ENCODE peak calls at places on chromosomes 5 and 9, in seven cellular contexts. E, M, I, K, O, Q and A are unnamed samples.

GRCh38 chr9:134592018-134592818 is 49.4 kb upstream of the COL5A1 start:
- DNase-seq in E (no peak), M (no peak), I (peak; percentile 53), K (peak; percentile 35), O (peak; percentile 86), Q (no peak), A (peak; percentile 84)

GRCh38 chr9:111197251-111197650 is 132.8 kb downstream of the OR2K2 start:
- DNase-seq in E (no peak), M (no peak), I (no peak), K (no peak), O (no peak), Q (no peak), A (no peak)

GRCh38 chr9:37918665-37919165 is 14.8 kb upstream of the SLC25A51 start:
- DNase-seq in E (no peak), M (no peak), I (no peak), K (no peak), O (no peak), Q (peak; percentile 9), A (no peak)

GRCh38 chr5:170357853-170358497 is 31.2 kb downstream of the KCNMB1 start:
- DNase-seq in E (peak; percentile 76), M (no peak), I (no peak), K (no peak), O (peak; percentile 81), Q (no peak), A (peak; percentile 78)

GRCh38 chr5:135462304-135462703 is 10.2 kb upstream of the TIFAB start:
- DNase-seq in E (no peak), M (peak; percentile 97), I (peak; percentile 98), K (peak; percentile 59), O (peak; percentile 35), Q (peak; percentile 54), A (no peak)

GRCh38 chr9:112867275-112867991 is 23.2 kb downstream of the SLC46A2 start:
- DNase-seq in E (peak; percentile 85), M (peak; percentile 63), I (peak; percentile 95), K (no peak), O (no peak), Q (no peak), A (no peak)

GRCh38 chr9:114798793-114799427 is 6.9 kb downstream of the TNFSF15 start:
- DNase-seq in E (no peak), M (no peak), I (no peak), K (no peak), O (no peak), Q (no peak), A (no peak)

GRCh38 chr9:129143031-129143441 is 31.8 kb downstream of the PTPA start:
- DNase-seq in E (peak; percentile 88), M (peak; percentile 88), I (peak; percentile 94), K (peak; percentile 82), O (peak; percentile 96), Q (peak; percentile 85), A (peak; percentile 94)

GRCh38 chr9:84101892-84102632 is 121.5 kb downstream of the RMI1 start:
- DNase-seq in E (no peak), M (peak; percentile 37), I (no peak), K (no peak), O (no peak), Q (no peak), A (no peak)

GRCh38 chr5:64513492-64513891 is 7.7 kb downstream of the RGS7BP start:
- DNase-seq in E (no peak), M (no peak), I (no peak), K (no peak), O (no peak), Q (peak; percentile 41), A (no peak)

GRCh38 chr5:159310492-159310891 is 19.8 kb downstream of the IL12B start:
- DNase-seq in E (peak; percentile 59), M (peak; percentile 78), I (peak; percentile 53), K (peak; percentile 51), O (no peak), Q (no peak), A (no peak)

GRCh38 chr5:14447958-14448881 is 133.4 kb upstream of the OTULINL start:
- DNase-seq in E (no peak), M (no peak), I (no peak), K (no peak), O (no peak), Q (no peak), A (no peak)

GRCh38 chr5:151685749-151686672 is 704 bp downstream of the SPARC start:
- DNase-seq in E (no peak), M (peak; percentile 44), I (peak; percentile 64), K (no peak), O (no peak), Q (no peak), A (no peak)

GRCh38 chr5:158718738-158719505 is 380.8 kb downstream of the EBF1 start:
- DNase-seq in E (no peak), M (no peak), I (no peak), K (no peak), O (no peak), Q (no peak), A (no peak)

GRCh38 chr5:14850419-14851066 is 21.0 kb downstream of the ANKH start:
- DNase-seq in E (no peak), M (no peak), I (peak; percentile 62), K (no peak), O (no peak), Q (no peak), A (no peak)

GRCh38 chr9:75265525-75265972 is 177.2 kb downstream of the OSTF1 start:
- DNase-seq in E (peak; percentile 44), M (peak; percentile 80), I (peak; percentile 63), K (no peak), O (no peak), Q (no peak), A (no peak)

GRCh38 chr9:111937781-111938426 is 41.3 kb downstream of the UGCG start:
- DNase-seq in E (peak; percentile 54), M (no peak), I (no peak), K (peak; percentile 63), O (peak; percentile 79), Q (no peak), A (no peak)

DNA sequence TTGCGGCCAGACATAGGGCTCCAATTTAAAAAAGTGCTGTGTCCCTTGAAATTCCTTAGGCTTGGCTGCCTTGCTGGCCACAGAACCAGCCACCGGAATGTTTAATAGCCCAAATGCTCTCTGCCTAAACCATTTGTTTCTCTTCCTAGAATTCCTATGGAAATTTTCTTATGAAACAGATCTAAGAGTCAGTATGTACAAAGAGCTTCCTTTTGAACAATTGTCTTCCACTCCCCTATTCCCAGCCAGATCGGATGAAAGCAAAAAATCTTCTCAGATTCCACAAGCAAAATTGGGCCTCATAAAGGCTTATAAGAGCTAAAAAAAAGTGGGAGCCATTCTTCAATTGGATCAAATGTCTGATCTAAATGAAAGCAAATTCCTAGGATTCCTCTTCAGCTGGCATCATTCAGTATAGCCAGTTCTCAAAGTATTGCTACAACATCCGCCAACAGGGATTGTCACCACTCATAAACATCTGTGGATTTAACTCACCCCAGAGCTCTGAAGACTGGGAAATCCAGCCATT is 104.3 kb downstream of the CEMIP2 start:
- DNase-seq in E (no peak), M (peak; percentile 67), I (peak; percentile 44), K (no peak), O (no peak), Q (no peak), A (no peak)
- H3K4me3 ChIP-seq in E (no peak overlapping the region), M (peak overlapping the region; percentile 9), I (no peak overlapping the region), K (no peak overlapping the region), O (no peak overlapping the region), Q (no peak overlapping the region), A (no peak overlapping the region)

DNA sequence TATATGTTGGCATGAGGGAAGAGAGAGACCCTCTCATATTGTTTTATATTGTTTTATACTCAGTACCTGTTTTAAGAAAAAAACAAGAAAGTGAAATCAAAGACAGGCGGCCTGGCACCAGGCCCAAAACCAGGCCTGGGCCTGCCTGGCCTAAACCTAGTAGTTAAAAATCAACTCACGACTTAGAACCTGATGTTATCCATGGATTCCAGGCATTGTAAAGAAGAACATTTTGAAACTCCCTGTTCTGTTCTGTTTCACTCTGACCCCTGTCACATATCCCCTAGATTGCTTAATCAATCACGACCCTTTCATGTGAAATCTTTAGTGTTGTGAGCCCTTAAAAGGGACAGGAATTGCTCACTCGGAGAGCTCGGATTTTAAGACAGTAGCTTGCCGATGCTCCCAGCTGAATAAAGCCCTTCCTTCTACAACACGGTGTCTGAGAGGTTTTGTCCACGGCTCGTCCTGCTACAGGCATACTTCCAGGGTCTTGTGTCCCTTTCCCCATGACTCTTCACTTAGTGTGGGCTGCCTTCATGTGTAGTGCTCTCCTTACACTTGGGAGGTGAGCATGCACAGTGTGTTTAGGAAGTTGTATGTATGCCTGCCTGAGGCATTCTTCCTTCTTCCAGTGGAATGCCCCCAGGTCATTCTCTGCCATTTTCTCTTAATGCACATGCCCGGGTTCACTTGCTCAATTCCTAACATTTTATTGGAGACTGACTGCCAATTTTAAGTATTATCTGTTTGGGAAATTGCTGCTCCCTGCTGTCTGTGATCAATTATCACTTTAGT is 17.8 kb downstream of the TBCA start:
- DNase-seq in E (no peak), M (no peak), I (peak; percentile 23), K (no peak), O (no peak), Q (no peak), A (no peak)
- H3K27ac ChIP-seq in E (no peak overlapping the region), M (peak overlapping the region; percentile 12), I (peak overlapping the region; percentile 47), K (no peak overlapping the region), O (no peak overlapping the region), Q (no peak overlapping the region), A (no peak overlapping the region)

GRCh38 chr5:180607861-180608571 is 16.7 kb upstream of the SCGB3A1 start:
- DNase-seq in E (peak; percentile 71), M (no peak), I (peak; percentile 57), K (no peak), O (no peak), Q (no peak), A (no peak)

GRCh38 chr5:180608572-180609310 is 17.4 kb upstream of the SCGB3A1 start:
- DNase-seq in E (no peak), M (no peak), I (no peak), K (no peak), O (no peak), Q (no peak), A (no peak)

GRCh38 chr5:180609817-180610550 is 18.7 kb upstream of the SCGB3A1 start:
- DNase-seq in E (no peak), M (no peak), I (no peak), K (no peak), O (no peak), Q (no peak), A (no peak)

GRCh38 chr5:180611140-180611850 is 20.0 kb upstream of the SCGB3A1 start:
- DNase-seq in E (no peak), M (peak; percentile 51), I (peak; percentile 32), K (no peak), O (no peak), Q (no peak), A (no peak)

GRCh38 chr5:180609386-180609785 is 18.1 kb upstream of the SCGB3A1 start:
- DNase-seq in E (no peak), M (no peak), I (no peak), K (no peak), O (no peak), Q (no peak), A (no peak)
- H3K4me3 ChIP-seq in E (no peak overlapping the region), M (no peak overlapping the region), I (no peak overlapping the region), K (no peak overlapping the region), O (no peak overlapping the region), Q (no peak overlapping the region), A (no peak overlapping the region)

DNA sequence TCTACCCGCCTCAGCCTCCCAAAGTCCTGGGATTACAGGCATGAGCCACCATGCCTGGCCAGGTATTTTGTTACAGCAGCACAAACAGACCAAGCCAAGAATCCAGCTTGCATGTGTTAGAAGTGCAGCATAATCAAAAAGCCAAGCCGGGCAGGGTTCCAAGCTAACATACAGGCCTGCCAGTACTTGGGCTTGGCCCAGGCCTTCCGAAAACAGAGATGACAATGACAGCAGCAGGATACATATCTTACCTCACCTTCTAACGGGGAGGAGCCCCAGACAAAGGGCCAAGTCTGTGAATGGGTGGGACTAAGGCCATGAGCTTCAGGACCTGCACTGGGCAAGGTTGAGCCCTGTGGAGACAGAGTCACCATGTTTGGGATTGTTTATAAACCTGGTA is 91.3 kb upstream of the ZNF462 start:
- DNase-seq in E (no peak), M (no peak), I (peak; percentile 26), K (no peak), O (no peak), Q (no peak), A (no peak)
- H3K27ac ChIP-seq in E (no peak overlapping the region), M (no peak overlapping the region), I (no peak overlapping the region), K (no peak overlapping the region), O (no peak overlapping the region), Q (no peak overlapping the region), A (no peak overlapping the region)